ENCODE peak calls at places on chromosomes 2 and 18, in four cellular contexts. O is CD8-positive, alpha-beta memory T cell; Y is tibial nerve; T is dorsolateral prefrontal cortex. P is an unnamed sample.

GRCh38 chr18:6648581-6648980 is 80.9 kb upstream of the ARHGAP28 start:
- DNase-seq in T (no peak), Y (no peak), O (no peak), P (no peak)

GRCh38 chr2:127570282-127571250 is 35.1 kb downstream of the MYO7B start:
- DNase-seq in T (no peak), O (no peak), Y (peak; percentile 14), P (peak; percentile 66)

GRCh38 chr2:128304715-128305554 is 13.7 kb downstream of the HS6ST1 start:
- DNase-seq in T (no peak), Y (peak; percentile 48), O (no peak), P (no peak)

GRCh38 chr2:42171396-42171971 is 2.3 kb downstream of the EML4 start:
- DNase-seq in Y (no peak), T (no peak), O (peak; percentile 35), P (no peak)

GRCh38 chr2:235086481-235087184 is 134.8 kb downstream of the SH3BP4 start:
- DNase-seq in O (no peak), Y (no peak), T (no peak), P (no peak)

GRCh38 chr2:943821-944220 is 6.8 kb upstream of the SNTG2 start:
- DNase-seq in Y (no peak), O (no peak), T (no peak), P (no peak)

GRCh38 chr18:52992041-52992440 is 652.0 kb downstream of the DCC start:
- DNase-seq in Y (no peak), O (no peak), T (no peak), P (no peak)

GRCh38 chr2:54757496-54757895 is 34.0 kb downstream of the EML6 start:
- DNase-seq in O (no peak), T (peak; percentile 36), Y (no peak), P (no peak)

GRCh38 chr18:50559750-50560680 is at the start of gene MAPK4:
- DNase-seq in Y (no peak), T (peak; percentile 45), O (no peak), P (no peak)

GRCh38 chr2:40168032-40168431 is 283.9 kb downstream of the SLC8A1 start:
- DNase-seq in O (no peak), Y (no peak), T (no peak), P (no peak)

GRCh38 chr18:41767960-41768359 is 187.1 kb upstream of the PIK3C3 start:
- DNase-seq in Y (no peak), O (no peak), T (no peak), P (no peak)

GRCh38 chr18:76386071-76386470 is 109.0 kb downstream of the ZNF516 start:
- DNase-seq in O (no peak), T (no peak), Y (no peak), P (no peak)

GRCh38 chr2:111932841-111933291 is 34.5 kb downstream of the MERTK start:
- DNase-seq in O (no peak), Y (no peak), T (no peak), P (no peak)

GRCh38 chr2:166494140-166494544 is at the start of gene SCN7A:
- DNase-seq in T (peak; percentile 73), O (no peak), Y (peak; percentile 64), P (no peak)

GRCh38 chr2:1567556-1568344 is 154.5 kb downstream of the TPO start:
- DNase-seq in T (no peak), Y (no peak), O (no peak), P (no peak)

GRCh38 chr2:153770359-153770991 is 101.2 kb upstream of the GALNT13 start:
- DNase-seq in O (no peak), Y (no peak), T (no peak), P (no peak)

GRCh38 chr2:232320038-232320790 is 58.3 kb upstream of the ALPP start:
- DNase-seq in T (no peak), Y (no peak), O (no peak), P (no peak)

GRCh38 chr2:96507957-96508520 is 2.9 kb upstream of the NEURL3 start:
- DNase-seq in Y (peak; percentile 71), T (peak; percentile 72), O (peak; percentile 85), P (peak; percentile 89)

GRCh38 chr2:129673234-129673633 is 306.2 kb upstream of the RAB6C start:
- DNase-seq in Y (no peak), O (no peak), T (no peak), P (no peak)

GRCh38 chr2:192604295-192604694 is 409.6 kb upstream of the TMEFF2 start:
- DNase-seq in Y (no peak), O (no peak), T (no peak), P (no peak)

GRCh38 chr2:127582863-127583861 is 47.7 kb downstream of the MYO7B start:
- DNase-seq in O (no peak), T (no peak), Y (no peak), P (no peak)

GRCh38 chr2:66462196-66462825 is 27.4 kb downstream of the MEIS1 start:
- DNase-seq in O (no peak), T (no peak), Y (no peak), P (no peak)

GRCh38 chr18:69647695-69648094 is 247.0 kb downstream of the DOK6 start:
- DNase-seq in T (no peak), O (no peak), Y (no peak), P (no peak)

GRCh38 chr2:47810850-47811249 is 27.9 kb downstream of the MSH6 start:
- DNase-seq in O (no peak), Y (no peak), T (no peak), P (no peak)

GRCh38 chr2:44850016-44850415 is 91.5 kb upstream of the SIX3 start:
- DNase-seq in T (no peak), O (no peak), Y (no peak), P (no peak)

GRCh38 chr2:160039166-160039903 is 23.1 kb downstream of the PLA2R1 start:
- DNase-seq in O (no peak), T (no peak), Y (no peak), P (no peak)

GRCh38 chr2:175167076-175167791 is 769 bp downstream of the ATF2 start:
- DNase-seq in Y (peak; percentile 22), T (peak; percentile 27), O (no peak), P (peak; percentile 68)

GRCh38 chr18:28174181-28174906 is 2.6 kb downstream of the CDH2 start:
- DNase-seq in O (no peak), T (no peak), Y (no peak), P (no peak)

GRCh38 chr2:201467666-201468065 is 16.1 kb downstream of the STRADB start:
- DNase-seq in T (no peak), O (no peak), Y (no peak), P (no peak)

GRCh38 chr18:36075862-36076587 is 8.7 kb upstream of the RPRD1A start:
- DNase-seq in T (no peak), O (no peak), Y (no peak), P (no peak)

GRCh38 chr2:86302320-86302719 is 35.1 kb downstream of the REEP1 start:
- DNase-seq in O (no peak), T (no peak), Y (no peak), P (no peak)
- H3K27ac ChIP-seq in O (no peak overlapping the region), T (no peak overlapping the region), Y (no peak overlapping the region), P (no peak overlapping the region)

GRCh38 chr2:43480874-43481273 is 115.0 kb downstream of the THADA start:
- DNase-seq in Y (no peak), T (no peak), O (no peak), P (no peak)

GRCh38 chr2:43484323-43484930 is 111.4 kb downstream of the THADA start:
- DNase-seq in Y (no peak), O (peak; percentile 48), T (no peak), P (no peak)

GRCh38 chr2:43481927-43482542 is 113.8 kb downstream of the THADA start:
- DNase-seq in T (no peak), Y (no peak), O (no peak), P (no peak)

GRCh38 chr2:43486604-43487003 is 109.2 kb downstream of the THADA start:
- DNase-seq in Y (peak; percentile 69), O (no peak), T (no peak), P (no peak)

GRCh38 chr2:43482974-43483373 is 112.9 kb downstream of the THADA start:
- DNase-seq in O (no peak), Y (peak; percentile 54), T (no peak), P (no peak)
- H3K27ac ChIP-seq in O (no peak overlapping the region), Y (peak overlapping the region; percentile 53), T (no peak overlapping the region), P (peak overlapping the region; percentile 78)

GRCh38 chr2:204451766-204452165 is 93.5 kb upstream of the PARD3B start:
- DNase-seq in Y (no peak), T (no peak), O (no peak), P (no peak)
- H3K27ac ChIP-seq in Y (no peak overlapping the region), T (no peak overlapping the region), O (no peak overlapping the region), P (no peak overlapping the region)

DNA sequence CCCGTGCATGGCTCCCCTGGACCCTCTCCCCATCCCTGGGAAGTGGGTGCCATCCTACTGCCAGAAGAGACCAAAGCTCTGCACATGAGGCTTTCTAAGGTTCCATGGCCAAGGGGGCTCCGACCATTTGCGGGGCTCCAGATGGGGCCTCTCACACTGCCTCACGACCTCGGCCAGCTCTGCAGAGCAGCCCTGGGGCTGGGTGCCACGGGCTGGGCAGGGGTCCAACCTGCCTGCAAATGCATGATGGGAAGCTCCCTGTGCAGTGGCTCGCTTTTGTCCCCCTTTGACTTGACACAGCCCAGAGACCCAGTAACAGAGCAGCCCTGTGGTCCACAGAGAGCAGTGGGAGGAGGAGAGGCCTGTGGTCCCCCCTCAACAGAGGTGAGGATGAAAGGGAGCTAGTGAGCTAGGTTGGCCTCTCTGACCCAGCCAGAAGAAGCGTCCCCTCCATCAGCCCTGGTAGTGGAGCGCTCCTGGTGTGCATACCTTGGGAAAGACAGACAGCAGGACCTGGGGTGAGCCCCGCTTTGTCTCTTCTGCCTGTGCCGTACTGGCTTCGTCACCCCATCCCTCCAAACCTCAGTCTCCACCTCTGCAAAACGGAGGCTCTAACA is 174.1 kb downstream of the DDX1 start:
- DNase-seq in Y (no peak), O (no peak), T (no peak), P (no peak)
- H3K27ac ChIP-seq in Y (no peak overlapping the region), O (no peak overlapping the region), T (no peak overlapping the region), P (no peak overlapping the region)

GRCh38 chr2:240461471-240462072 is 26.1 kb downstream of the GPC1 start:
- DNase-seq in Y (no peak), T (no peak), O (no peak), P (no peak)
- H3K27ac ChIP-seq in Y (no peak overlapping the region), T (no peak overlapping the region), O (no peak overlapping the region), P (no peak overlapping the region)

GRCh38 chr2:98564541-98565164 is 43.7 kb downstream of the COA5 start:
- DNase-seq in Y (no peak), T (no peak), O (no peak), P (no peak)

GRCh38 chr2:98561018-98561417 is 47.3 kb downstream of the COA5 start:
- DNase-seq in Y (no peak), O (no peak), T (no peak), P (no peak)

GRCh38 chr2:98565286-98565860 is 42.9 kb downstream of the COA5 start:
- DNase-seq in T (no peak), O (no peak), Y (no peak), P (no peak)

GRCh38 chr2:98561902-98562695 is 46.2 kb downstream of the COA5 start:
- DNase-seq in T (no peak), Y (no peak), O (no peak), P (no peak)

GRCh38 chr2:98563394-98563793 is 44.9 kb downstream of the COA5 start:
- DNase-seq in T (no peak), Y (no peak), O (no peak), P (no peak)
- H3K27ac ChIP-seq in T (no peak overlapping the region), Y (no peak overlapping the region), O (no peak overlapping the region), P (no peak overlapping the region)

GRCh38 chr2:204321910-204322765 is 223.1 kb upstream of the PARD3B start:
- DNase-seq in O (no peak), T (no peak), Y (no peak), P (no peak)
- H3K27ac ChIP-seq in O (no peak overlapping the region), T (no peak overlapping the region), Y (no peak overlapping the region), P (no peak overlapping the region)